ENCODE peak calls at places on chromosomes 2 and 18, in six cellular contexts. One of them, this sample, is unnamed. For H3K4me1, the result is how much of the 10 kb centered on the place peaks cover.

GRCh38 chr2:42082026-42082425 is 34.2 kb downstream of the PKDCC start:
- DNase-seq in adrenal gland: no peak
- DNase-seq in mucosa of descending colon: no peak
- DNase-seq in effector memory CD4-positive, alpha-beta T cell: no peak
- DNase-seq in H9: no peak
- DNase-seq in heart right ventricle: no peak
- DNase-seq in this sample: no peak

GRCh38 chr2:216942016-216942415 is 82.2 kb upstream of the TNP1 start:
- DNase-seq in effector memory CD4-positive, alpha-beta T cell: no peak
- DNase-seq in mucosa of descending colon: no peak
- DNase-seq in heart right ventricle: no peak
- DNase-seq in H9: no peak
- DNase-seq in adrenal gland: no peak
- DNase-seq in this sample: no peak

GRCh38 chr18:69659142-69659651 is 258.5 kb downstream of the DOK6 start:
- DNase-seq in adrenal gland: no peak
- DNase-seq in mucosa of descending colon: no peak
- DNase-seq in H9: no peak
- DNase-seq in effector memory CD4-positive, alpha-beta T cell: no peak
- DNase-seq in heart right ventricle: no peak
- DNase-seq in this sample: no peak

GRCh38 chr2:224412064-224412921 is 10.4 kb upstream of the FAM124B start:
- DNase-seq in effector memory CD4-positive, alpha-beta T cell: no peak
- DNase-seq in H9: no peak
- DNase-seq in mucosa of descending colon: no peak
- DNase-seq in adrenal gland: peak
- DNase-seq in heart right ventricle: no peak
- DNase-seq in this sample: no peak

GRCh38 chr2:178873912-178874311 is 66.7 kb upstream of the TTN start:
- DNase-seq in mucosa of descending colon: no peak
- DNase-seq in H9: no peak
- DNase-seq in heart right ventricle: no peak
- DNase-seq in effector memory CD4-positive, alpha-beta T cell: no peak
- DNase-seq in adrenal gland: no peak
- DNase-seq in this sample: no peak

GRCh38 chr2:102101844-102102635 is 40.5 kb upstream of the IL1R1 start:
- DNase-seq in heart right ventricle: no peak
- DNase-seq in H9: no peak
- DNase-seq in mucosa of descending colon: no peak
- DNase-seq in effector memory CD4-positive, alpha-beta T cell: no peak
- DNase-seq in adrenal gland: no peak
- DNase-seq in this sample: no peak

GRCh38 chr2:43372386-43373081 is 146.1 kb upstream of the ZFP36L2 start:
- DNase-seq in adrenal gland: no peak
- DNase-seq in mucosa of descending colon: no peak
- DNase-seq in H9: no peak
- DNase-seq in effector memory CD4-positive, alpha-beta T cell: no peak
- DNase-seq in heart right ventricle: no peak
- DNase-seq in this sample: no peak

GRCh38 chr2:225640550-225640949 is 241.0 kb downstream of the NYAP2 start:
- DNase-seq in effector memory CD4-positive, alpha-beta T cell: no peak
- DNase-seq in adrenal gland: no peak
- DNase-seq in heart right ventricle: no peak
- DNase-seq in H9: no peak
- DNase-seq in mucosa of descending colon: no peak
- DNase-seq in this sample: no peak

GRCh38 chr2:70921031-70921430 is 14.7 kb upstream of the ATP6V1B1 start:
- DNase-seq in mucosa of descending colon: no peak
- DNase-seq in H9: peak
- DNase-seq in adrenal gland: no peak
- DNase-seq in heart right ventricle: no peak
- DNase-seq in effector memory CD4-positive, alpha-beta T cell: no peak
- DNase-seq in this sample: no peak

GRCh38 chr2:12675352-12675795 is 41.4 kb upstream of the TRIB2 start:
- DNase-seq in effector memory CD4-positive, alpha-beta T cell: no peak
- DNase-seq in H9: no peak
- DNase-seq in heart right ventricle: no peak
- DNase-seq in mucosa of descending colon: no peak
- DNase-seq in adrenal gland: no peak
- DNase-seq in this sample: no peak

GRCh38 chr2:43110442-43110871 is 115.9 kb downstream of the ZFP36L2 start:
- DNase-seq in mucosa of descending colon: no peak
- DNase-seq in H9: no peak
- DNase-seq in heart right ventricle: peak
- DNase-seq in effector memory CD4-positive, alpha-beta T cell: no peak
- DNase-seq in adrenal gland: peak
- DNase-seq in this sample: peak

GRCh38 chr2:166609183-166609959 is 115.3 kb upstream of the SCN7A start:
- DNase-seq in H9: peak
- DNase-seq in heart right ventricle: no peak
- DNase-seq in adrenal gland: no peak
- DNase-seq in effector memory CD4-positive, alpha-beta T cell: no peak
- DNase-seq in mucosa of descending colon: no peak
- DNase-seq in this sample: no peak

GRCh38 chr2:113216321-113216720 is 42.5 kb downstream of the PSD4 start:
- DNase-seq in adrenal gland: no peak
- DNase-seq in H9: no peak
- DNase-seq in effector memory CD4-positive, alpha-beta T cell: no peak
- DNase-seq in heart right ventricle: no peak
- DNase-seq in mucosa of descending colon: no peak
- DNase-seq in this sample: no peak

GRCh38 chr2:177553176-177553909 is 160.8 kb downstream of the AGPS start:
- DNase-seq in H9: no peak
- DNase-seq in mucosa of descending colon: no peak
- DNase-seq in effector memory CD4-positive, alpha-beta T cell: no peak
- DNase-seq in heart right ventricle: no peak
- DNase-seq in adrenal gland: no peak
- DNase-seq in this sample: no peak

GRCh38 chr2:69306897-69307695 is 79.9 kb downstream of the GFPT1 start:
- DNase-seq in mucosa of descending colon: peak
- DNase-seq in H9: peak
- DNase-seq in heart right ventricle: peak
- DNase-seq in adrenal gland: peak
- DNase-seq in effector memory CD4-positive, alpha-beta T cell: peak
- DNase-seq in this sample: peak

GRCh38 chr2:69305712-69306611 is 81.1 kb downstream of the GFPT1 start:
- DNase-seq in heart right ventricle: peak
- DNase-seq in adrenal gland: peak
- DNase-seq in mucosa of descending colon: no peak
- DNase-seq in H9: peak
- DNase-seq in effector memory CD4-positive, alpha-beta T cell: no peak
- DNase-seq in this sample: peak

GRCh38 chr2:69308338-69308737 is 78.7 kb downstream of the GFPT1 start:
- DNase-seq in heart right ventricle: no peak
- DNase-seq in mucosa of descending colon: no peak
- DNase-seq in effector memory CD4-positive, alpha-beta T cell: no peak
- DNase-seq in H9: no peak
- DNase-seq in adrenal gland: no peak
- DNase-seq in this sample: no peak

GRCh38 chr2:69306612-69306896 is 80.5 kb downstream of the GFPT1 start:
- DNase-seq in mucosa of descending colon: no peak
- DNase-seq in effector memory CD4-positive, alpha-beta T cell: no peak
- DNase-seq in H9: no peak
- DNase-seq in heart right ventricle: no peak
- DNase-seq in adrenal gland: no peak
- DNase-seq in this sample: no peak

DNA sequence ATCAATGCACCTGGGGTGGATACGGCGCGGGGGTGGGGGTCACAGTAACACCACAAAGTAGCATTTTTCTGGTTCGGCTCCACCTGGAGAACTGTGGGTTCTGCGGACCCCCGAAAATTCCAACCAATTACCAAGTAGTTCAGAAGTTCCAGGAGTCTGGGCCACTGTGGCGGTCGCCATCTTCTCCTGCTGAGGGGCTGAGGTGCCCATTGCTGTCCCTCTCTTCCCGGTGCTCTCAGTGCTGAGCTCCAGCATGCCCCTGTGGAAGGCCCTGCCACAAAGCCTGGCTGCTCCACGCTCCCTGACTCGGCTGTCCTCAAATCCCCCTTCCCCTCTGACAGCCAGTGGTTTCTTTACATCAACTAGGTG is 79.3 kb downstream of the GFPT1 start:
- DNase-seq in adrenal gland: no peak
- DNase-seq in H9: no peak
- DNase-seq in heart right ventricle: no peak
- DNase-seq in effector memory CD4-positive, alpha-beta T cell: no peak
- DNase-seq in mucosa of descending colon: no peak
- DNase-seq in this sample: no peak
- H3K4me1 ChIP-seq in adrenal gland: under half
- H3K4me1 ChIP-seq in H9: under half
- H3K4me1 ChIP-seq in heart right ventricle: under half
- H3K4me1 ChIP-seq in effector memory CD4-positive, alpha-beta T cell: under half
- H3K4me1 ChIP-seq in mucosa of descending colon: under half
- H3K4me1 ChIP-seq in this sample: under half

DNA sequence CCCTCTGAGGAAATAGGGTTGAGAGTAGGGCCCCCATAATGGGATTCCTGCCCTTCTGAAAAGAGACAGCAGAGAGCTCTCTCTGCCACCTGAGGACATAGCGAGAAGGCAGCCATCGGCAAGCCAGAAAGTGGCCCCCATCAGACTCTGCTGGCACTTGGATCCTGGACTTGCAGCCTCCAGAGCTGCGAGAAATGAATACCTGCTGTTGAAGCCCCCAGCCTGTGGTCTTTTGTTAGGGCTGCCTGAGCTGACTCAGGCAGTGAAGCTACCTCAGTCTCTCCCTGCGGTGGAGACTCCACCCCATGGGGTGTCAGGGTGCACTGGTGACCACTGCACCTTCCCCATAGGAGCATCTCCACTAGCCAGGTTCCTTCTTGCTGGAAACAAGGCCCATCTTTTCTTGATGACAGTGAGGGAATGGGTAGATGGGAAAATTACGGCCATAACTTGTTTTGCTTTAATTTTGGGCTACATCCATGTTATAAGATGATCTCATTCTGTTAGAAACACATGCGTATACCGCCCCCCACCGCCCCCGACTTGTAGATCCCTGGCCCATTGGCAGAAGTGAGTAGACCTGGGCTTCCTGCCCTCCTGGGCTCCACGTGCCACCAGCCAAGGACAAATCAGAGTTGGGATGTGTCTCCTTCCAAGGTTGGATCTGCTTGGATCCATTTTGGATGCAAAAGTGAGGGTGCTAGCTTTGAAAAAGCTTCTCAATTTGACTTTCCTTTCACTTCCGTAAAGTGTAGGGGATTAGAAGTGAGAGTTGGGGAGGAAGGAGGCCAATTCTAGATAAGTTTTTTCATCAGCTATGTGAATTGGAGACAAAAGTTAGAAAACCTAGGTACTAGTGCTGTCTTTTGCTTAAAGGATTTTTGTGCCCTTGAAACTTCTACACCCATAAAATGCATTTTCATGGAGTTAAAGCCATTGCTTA is 42.9 kb downstream of the NCK2 start:
- DNase-seq in heart right ventricle: no peak
- DNase-seq in adrenal gland: no peak
- DNase-seq in H9: no peak
- DNase-seq in mucosa of descending colon: no peak
- DNase-seq in effector memory CD4-positive, alpha-beta T cell: no peak
- DNase-seq in this sample: peak
- H3K4me1 ChIP-seq in heart right ventricle: under half
- H3K4me1 ChIP-seq in adrenal gland: under half
- H3K4me1 ChIP-seq in H9: under half
- H3K4me1 ChIP-seq in mucosa of descending colon: under half
- H3K4me1 ChIP-seq in effector memory CD4-positive, alpha-beta T cell: half or more
- H3K4me1 ChIP-seq in this sample: half or more

GRCh38 chr2:168999668-169000213 is 31.4 kb downstream of the ABCB11 start:
- DNase-seq in adrenal gland: no peak
- DNase-seq in H9: no peak
- DNase-seq in heart right ventricle: no peak
- DNase-seq in mucosa of descending colon: no peak
- DNase-seq in effector memory CD4-positive, alpha-beta T cell: no peak
- DNase-seq in this sample: no peak

GRCh38 chr2:168998609-168999211 is 32.4 kb downstream of the ABCB11 start:
- DNase-seq in H9: no peak
- DNase-seq in adrenal gland: no peak
- DNase-seq in mucosa of descending colon: no peak
- DNase-seq in heart right ventricle: no peak
- DNase-seq in effector memory CD4-positive, alpha-beta T cell: no peak
- DNase-seq in this sample: no peak

GRCh38 chr2:168997113-168997512 is 34.0 kb downstream of the ABCB11 start:
- DNase-seq in adrenal gland: no peak
- DNase-seq in heart right ventricle: no peak
- DNase-seq in effector memory CD4-positive, alpha-beta T cell: no peak
- DNase-seq in mucosa of descending colon: no peak
- DNase-seq in H9: no peak
- DNase-seq in this sample: no peak

GRCh38 chr2:168995744-168996143 is 35.4 kb downstream of the ABCB11 start:
- DNase-seq in H9: no peak
- DNase-seq in effector memory CD4-positive, alpha-beta T cell: no peak
- DNase-seq in mucosa of descending colon: no peak
- DNase-seq in heart right ventricle: no peak
- DNase-seq in adrenal gland: no peak
- DNase-seq in this sample: no peak

GRCh38 chr2:168997794-168998193 is 33.3 kb downstream of the ABCB11 start:
- DNase-seq in heart right ventricle: no peak
- DNase-seq in adrenal gland: no peak
- DNase-seq in mucosa of descending colon: no peak
- DNase-seq in H9: no peak
- DNase-seq in effector memory CD4-positive, alpha-beta T cell: no peak
- DNase-seq in this sample: no peak
- H3K4me1 ChIP-seq in heart right ventricle: under half
- H3K4me1 ChIP-seq in adrenal gland: under half
- H3K4me1 ChIP-seq in mucosa of descending colon: under half
- H3K4me1 ChIP-seq in H9: under half
- H3K4me1 ChIP-seq in effector memory CD4-positive, alpha-beta T cell: under half
- H3K4me1 ChIP-seq in this sample: under half

GRCh38 chr2:60523987-60524386 is 29.5 kb downstream of the BCL11A start:
- DNase-seq in heart right ventricle: no peak
- DNase-seq in effector memory CD4-positive, alpha-beta T cell: no peak
- DNase-seq in H9: no peak
- DNase-seq in adrenal gland: no peak
- DNase-seq in mucosa of descending colon: no peak
- DNase-seq in this sample: no peak

GRCh38 chr2:60526623-60527022 is 26.8 kb downstream of the BCL11A start:
- DNase-seq in effector memory CD4-positive, alpha-beta T cell: no peak
- DNase-seq in H9: no peak
- DNase-seq in mucosa of descending colon: no peak
- DNase-seq in adrenal gland: no peak
- DNase-seq in heart right ventricle: no peak
- DNase-seq in this sample: no peak

GRCh38 chr2:60528366-60528765 is 25.1 kb downstream of the BCL11A start:
- DNase-seq in effector memory CD4-positive, alpha-beta T cell: no peak
- DNase-seq in H9: no peak
- DNase-seq in heart right ventricle: no peak
- DNase-seq in mucosa of descending colon: no peak
- DNase-seq in adrenal gland: no peak
- DNase-seq in this sample: no peak

GRCh38 chr2:60527762-60528161 is 25.7 kb downstream of the BCL11A start:
- DNase-seq in adrenal gland: no peak
- DNase-seq in effector memory CD4-positive, alpha-beta T cell: no peak
- DNase-seq in mucosa of descending colon: no peak
- DNase-seq in H9: no peak
- DNase-seq in heart right ventricle: no peak
- DNase-seq in this sample: no peak

DNA sequence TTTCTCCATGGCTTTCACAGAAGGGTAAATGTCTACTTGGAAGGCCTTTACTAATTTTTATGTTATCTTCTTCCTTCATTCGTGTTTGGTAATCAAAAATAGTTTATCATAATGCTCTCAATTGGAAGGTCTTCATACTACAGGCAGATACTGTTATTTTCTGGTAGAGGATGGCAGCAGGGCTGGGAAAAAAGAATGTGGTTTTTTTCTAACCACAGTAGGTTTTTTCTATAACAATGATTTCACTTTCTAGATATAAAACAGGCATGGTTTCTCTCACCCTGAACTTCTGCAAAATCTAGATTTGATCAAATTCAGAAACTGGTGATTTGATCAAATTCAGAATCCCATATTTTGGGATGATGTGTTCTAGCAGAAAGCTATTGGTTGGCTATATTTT is 27.6 kb downstream of the BCL11A start:
- DNase-seq in H9: no peak
- DNase-seq in mucosa of descending colon: no peak
- DNase-seq in adrenal gland: no peak
- DNase-seq in heart right ventricle: no peak
- DNase-seq in effector memory CD4-positive, alpha-beta T cell: no peak
- DNase-seq in this sample: no peak
- H3K4me1 ChIP-seq in H9: under half
- H3K4me1 ChIP-seq in mucosa of descending colon: under half
- H3K4me1 ChIP-seq in adrenal gland: under half
- H3K4me1 ChIP-seq in heart right ventricle: under half
- H3K4me1 ChIP-seq in effector memory CD4-positive, alpha-beta T cell: under half
- H3K4me1 ChIP-seq in this sample: half or more